ENCODE peak calls at places on chromosomes 5 and 9, in four cellular contexts. O, R, T and K are unnamed samples.

GRCh38 chr5:150178262-150178661 is 11.6 kb upstream of the SLC6A7 start:
- DNase-seq in T (no peak), O (no peak), R (no peak), K (no peak)

GRCh38 chr5:9774472-9775079 is 144.4 kb upstream of the TAS2R1 start:
- DNase-seq in R (no peak), T (peak; percentile 77), O (no peak), K (peak; percentile 16)

GRCh38 chr5:83503662-83504061 is 32.1 kb downstream of the VCAN start:
- DNase-seq in O (no peak), T (peak; percentile 43), R (no peak), K (no peak)

GRCh38 chr5:68007446-68007845 is 208.1 kb upstream of the PIK3R1 start:
- DNase-seq in R (peak; percentile 41), T (peak; percentile 69), O (no peak), K (peak; percentile 55)

GRCh38 chr9:86945868-86946711 is 1.2 kb downstream of the GAS1 start:
- DNase-seq in O (peak; percentile 71), R (peak; percentile 77), T (peak; percentile 75), K (peak; percentile 73)

GRCh38 chr9:80156725-80157124 is 585.0 kb downstream of the TLE4 start:
- DNase-seq in T (peak; percentile 21), O (no peak), R (no peak), K (no peak)

GRCh38 chr5:171568389-171568788 is 148.9 kb downstream of the FGF18 start:
- DNase-seq in T (no peak), R (no peak), O (no peak), K (no peak)

GRCh38 chr5:61328791-61329617 is 3.1 kb upstream of the ZSWIM6 start:
- DNase-seq in R (no peak), O (no peak), T (no peak), K (no peak)

GRCh38 chr9:89367726-89368437 is 49.6 kb downstream of the SECISBP2 start:
- DNase-seq in R (no peak), T (no peak), O (no peak), K (no peak)

GRCh38 chr5:101062902-101063301 is 159.8 kb upstream of the ST8SIA4 start:
- DNase-seq in O (no peak), T (no peak), R (no peak), K (no peak)

GRCh38 chr5:21693591-21693990 is 1159.6 kb downstream of the CDH12 start:
- DNase-seq in R (no peak), T (no peak), O (no peak), K (no peak)

GRCh38 chr5:141040093-141040762 is 10.9 kb upstream of the PCDHB1 start:
- DNase-seq in O (no peak), T (no peak), R (peak; percentile 25), K (peak; percentile 58)

GRCh38 chr9:25224309-25224708 is 453.9 kb downstream of the TUSC1 start:
- DNase-seq in R (no peak), T (no peak), O (no peak), K (no peak)

GRCh38 chr9:96441798-96442445 is 8.0 kb upstream of the HABP4 start:
- DNase-seq in R (no peak), O (no peak), T (no peak), K (peak; percentile 40)

GRCh38 chr5:37816883-37817282 is 23.0 kb downstream of the GDNF start:
- DNase-seq in O (no peak), T (peak; percentile 30), R (no peak), K (no peak)

GRCh38 chr9:20402273-20402875 is 219.9 kb downstream of the MLLT3 start:
- DNase-seq in T (no peak), R (no peak), O (no peak), K (no peak)

GRCh38 chr9:981491-981898 is 5.0 kb downstream of the DMRT3 start:
- DNase-seq in O (no peak), R (no peak), T (no peak), K (no peak)

GRCh38 chr9:124238546-124239140 is 19.1 kb upstream of the NEK6 start:
- DNase-seq in R (no peak), O (no peak), T (no peak), K (no peak)

GRCh38 chr9:135692410-135692809 is 6.9 kb downstream of the SOHLH1 start:
- DNase-seq in R (no peak), T (peak; percentile 43), O (no peak), K (peak; percentile 57)

GRCh38 chr9:16436545-16436944 is 433.9 kb downstream of the BNC2 start:
- DNase-seq in R (no peak), T (no peak), O (no peak), K (no peak)

GRCh38 chr5:77871946-77872345 is 95.8 kb upstream of the TBCA start:
- DNase-seq in R (no peak), T (no peak), O (no peak), K (no peak)

GRCh38 chr9:134166374-134166773 is 2.0 kb upstream of the RNU6ATAC start:
- DNase-seq in O (no peak), T (no peak), R (no peak), K (no peak)

GRCh38 chr5:80141147-80141671 is 106.1 kb downstream of the THBS4 start:
- DNase-seq in T (peak; percentile 15), R (peak; percentile 61), O (no peak), K (no peak)

GRCh38 chr5:134502259-134502658 is 23.2 kb upstream of the JADE2 start:
- DNase-seq in T (no peak), R (no peak), O (no peak), K (no peak)

GRCh38 chr5:35672995-35673394 is 55.3 kb downstream of the SPEF2 start:
- DNase-seq in R (no peak), O (peak; percentile 47), T (no peak), K (no peak)

GRCh38 chr9:128470560-128470959 is 14.8 kb downstream of the ODF2 start:
- DNase-seq in T (peak; percentile 54), R (no peak), O (peak; percentile 54), K (no peak)

DNA sequence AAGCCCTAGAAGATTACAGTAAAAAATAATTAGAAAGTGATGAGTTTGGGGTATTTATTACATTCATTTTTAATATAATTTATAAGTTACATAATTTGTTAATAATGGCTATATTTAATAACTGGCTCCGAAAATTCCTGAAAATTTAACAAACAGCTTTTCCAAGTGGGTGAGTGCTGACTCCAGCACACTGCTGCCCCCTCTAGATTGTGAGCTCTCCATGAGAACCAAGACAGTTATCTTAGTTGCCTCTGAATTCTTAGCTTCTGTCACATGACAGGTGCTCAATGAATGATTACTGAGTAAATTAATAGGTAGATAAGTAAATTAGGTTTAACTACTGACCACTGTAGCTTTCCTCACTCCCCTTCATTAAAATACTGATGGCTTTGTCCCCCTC is 7.8 kb downstream of the KLHL3 start:
- DNase-seq in O (no peak), R (no peak), T (no peak), K (no peak)
- TF ChIP-seq CTCF in O (no peak), R (no peak), T (no peak), K (no peak)

GRCh38 chr5:115841382-115842088 is at the start of the genes AP3S1 and ATG12:
- DNase-seq in T (peak; percentile 93), R (peak; percentile 93), O (peak; percentile 95), K (peak; percentile 94)
- H3K4me1 ChIP-seq in T (peaks cover 7% of the 10 kb centered on the region), R (peaks cover 12% of the 10 kb centered on the region), O (peaks cover 32% of the 10 kb centered on the region), K (peaks cover 14% of the 10 kb centered on the region)

GRCh38 chr5:14901462-14902051 is 30.0 kb upstream of the ANKH start:
- DNase-seq in T (peak; percentile 73), R (no peak), O (no peak), K (no peak)

GRCh38 chr5:14902826-14903560 is 31.4 kb upstream of the ANKH start:
- DNase-seq in T (no peak), O (no peak), R (no peak), K (peak; percentile 49)

GRCh38 chr5:14909369-14909768 is 37.8 kb upstream of the ANKH start:
- DNase-seq in T (no peak), O (no peak), R (no peak), K (no peak)

GRCh38 chr5:14908195-14908594 is 36.6 kb upstream of the ANKH start:
- DNase-seq in O (no peak), T (peak; percentile 68), R (no peak), K (no peak)

DNA sequence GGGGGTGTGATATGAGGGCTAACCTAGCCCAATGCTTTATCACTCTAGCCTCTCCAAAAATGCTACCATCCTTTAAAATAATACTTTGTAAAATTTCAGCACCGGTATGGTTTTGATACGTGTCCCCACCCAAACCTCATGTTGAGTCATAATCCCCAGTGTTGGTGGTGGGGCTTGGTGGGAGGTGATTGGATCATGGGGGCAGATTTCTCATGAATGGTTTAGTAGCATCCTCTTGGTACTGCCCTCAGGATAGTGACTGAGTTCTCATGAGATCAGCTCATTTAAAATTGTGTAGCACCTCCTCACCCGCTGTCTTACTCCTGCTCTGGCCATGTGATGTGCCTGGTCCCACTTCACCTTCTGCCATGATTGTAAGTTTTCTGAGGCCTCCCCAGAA is 35.0 kb upstream of the ANKH start:
- DNase-seq in O (no peak), T (no peak), R (no peak), K (no peak)
- TF ChIP-seq CTCF in O (no peak), T (no peak), R (no peak), K (no peak)

GRCh38 chr9:114889802-114890224 is 40.6 kb downstream of the TNFSF8 start:
- DNase-seq in O (no peak), R (no peak), T (peak; percentile 39), K (peak; percentile 40)
- H3K4me1 ChIP-seq in O (peaks cover 37% of the 10 kb centered on the region), R (peaks cover 40% of the 10 kb centered on the region), T (peaks cover 11% of the 10 kb centered on the region), K (peaks cover 35% of the 10 kb centered on the region)

GRCh38 chr5:167888395-167888794 is 403.1 kb upstream of the WWC1 start:
- DNase-seq in R (no peak), O (no peak), T (no peak), K (no peak)
- TF ChIP-seq CTCF in R (no peak), O (no peak), T (no peak), K (no peak)

DNA sequence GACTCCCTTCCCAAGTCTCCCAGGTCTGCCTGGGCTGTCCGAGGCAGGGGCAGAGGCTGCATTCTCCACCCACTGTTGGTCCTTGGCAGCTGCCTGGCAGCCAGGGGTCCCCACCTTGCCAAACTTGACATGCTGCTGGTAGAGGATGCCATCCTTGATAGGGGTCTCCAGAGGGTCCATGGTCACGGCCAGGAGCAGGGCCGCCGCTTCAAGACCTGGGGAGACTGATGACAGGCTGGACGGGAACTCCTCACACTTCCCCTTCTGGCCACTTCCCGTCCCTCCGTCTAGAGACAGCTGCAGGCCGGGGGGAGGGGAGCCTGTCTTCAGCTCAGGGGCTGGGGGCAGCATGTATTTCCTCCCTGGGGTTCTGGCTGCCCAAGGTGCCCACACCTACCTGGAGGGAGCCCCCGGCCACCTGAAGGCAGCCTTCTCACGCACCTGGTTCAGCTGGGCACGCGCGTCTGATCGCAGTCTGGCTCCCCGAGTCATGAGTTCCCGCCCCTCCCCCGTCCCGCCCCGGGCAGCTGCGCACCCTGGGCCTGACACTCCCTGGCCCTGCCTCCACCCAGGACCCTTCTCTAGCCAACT is at the start of gene DOK3:
- DNase-seq in R (peak; percentile 72), O (no peak), T (no peak), K (no peak)
- H3K4me1 ChIP-seq in R (no peaks in the 10 kb centered on the region), O (no peaks in the 10 kb centered on the region), T (no peaks in the 10 kb centered on the region), K (no peaks in the 10 kb centered on the region)

DNA sequence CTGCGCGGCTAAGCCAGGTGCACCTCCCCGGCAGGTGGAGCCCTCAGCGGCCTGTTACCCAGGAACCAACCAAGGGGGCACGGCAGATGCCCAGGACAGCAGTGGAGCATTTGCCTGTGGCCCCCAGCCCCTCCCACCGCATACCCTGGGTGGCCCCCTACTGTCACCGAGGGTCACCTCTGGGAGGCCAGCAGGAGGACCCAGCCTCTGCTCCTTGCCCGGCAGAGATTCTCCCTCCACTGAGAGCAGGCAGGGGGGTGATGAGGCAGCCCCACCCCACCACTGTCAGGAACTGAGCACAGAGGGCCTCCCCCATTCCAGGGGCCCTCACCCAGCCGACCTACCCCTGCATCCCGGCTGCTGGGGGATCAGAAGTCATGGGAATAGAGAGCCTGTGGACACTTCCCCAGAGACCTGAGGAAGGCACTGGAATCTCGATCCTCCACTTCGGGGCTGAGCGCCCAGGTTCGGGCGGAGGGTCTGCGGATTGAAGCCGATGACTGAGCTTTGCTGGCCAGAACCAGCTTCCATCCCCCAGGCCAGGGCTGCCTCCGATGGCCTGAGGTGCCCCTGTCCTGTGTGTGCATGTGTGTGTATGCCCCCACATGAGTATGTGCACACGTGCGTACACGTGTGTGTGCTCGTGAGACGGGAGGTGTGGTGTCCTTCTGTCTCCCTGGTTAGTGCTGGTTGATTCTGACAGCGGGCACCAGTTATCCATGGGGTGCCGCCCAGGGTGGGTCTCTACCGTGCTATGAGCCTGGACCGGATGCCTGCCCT is at the start of gene QRFP:
- DNase-seq in O (no peak), T (no peak), R (no peak), K (no peak)
- TF ChIP-seq CTCF in O (no peak), T (no peak), R (no peak), K (no peak)